ENCODE peak calls at places on chromosomes 4 and X, in four cellular contexts. O is right lobe of liver, Z is body of pancreas, J is Peyer's patch. L is an unnamed sample.

GRCh38 chr4:100311181-100311580 is 120.9 kb upstream of the DDIT4L start:
- DNase-seq in O (no peak), Z (no peak), J (no peak), L (no peak)

GRCh38 chrX:6279277-6279909 is 50.7 kb upstream of the NLGN4X start:
- DNase-seq in O (no peak), Z (no peak), J (no peak), L (no peak)

GRCh38 chr4:36900446-36900987 is 344.0 kb upstream of the NWD2 start:
- DNase-seq in O (no peak), Z (no peak), J (no peak), L (no peak)

GRCh38 chr4:24991015-24991414 is 39.7 kb downstream of the LGI2 start:
- DNase-seq in O (no peak), Z (no peak), J (no peak), L (no peak)

GRCh38 chr4:109690690-109691410 is 12.4 kb downstream of the CASP6 start:
- DNase-seq in O (no peak), Z (no peak), J (no peak), L (no peak)

GRCh38 chr4:73869130-73870055 is at the start of gene CXCL1:
- DNase-seq in O (no peak), Z (peak), J (peak), L (no peak)

GRCh38 chr4:27096142-27096824 is 235.6 kb downstream of the STIM2 start:
- DNase-seq in O (no peak), Z (no peak), J (no peak), L (no peak)

GRCh38 chr4:67465032-67465762 is 80.1 kb downstream of the CENPC start:
- DNase-seq in O (no peak), Z (peak), J (no peak), L (no peak)

GRCh38 chr4:42914937-42915336 is 22.4 kb downstream of the GRXCR1 start:
- DNase-seq in O (no peak), Z (no peak), J (no peak), L (no peak)

GRCh38 chr4:48420172-48420571 is 63.0 kb upstream of the SLC10A4 start:
- DNase-seq in O (no peak), Z (no peak), J (no peak), L (no peak)

GRCh38 chrX:107849747-107850478 is 24.2 kb downstream of the MID2 start:
- DNase-seq in O (no peak), Z (no peak), J (no peak), L (peak)

GRCh38 chrX:81662381-81662780 is 460.5 kb downstream of the SH3BGRL start:
- DNase-seq in O (no peak), Z (no peak), J (no peak), L (no peak)

GRCh38 chr4:143389543-143390195 is 53.0 kb downstream of the GAB1 start:
- DNase-seq in O (no peak), Z (no peak), J (no peak), L (no peak)

GRCh38 chr4:159071178-159071968 is 31.5 kb upstream of the RAPGEF2 start:
- DNase-seq in O (no peak), Z (no peak), J (no peak), L (no peak)

GRCh38 chr4:3720461-3720860 is 45.7 kb upstream of the ADRA2C start:
- DNase-seq in O (no peak), Z (no peak), J (no peak), L (no peak)

GRCh38 chrX:87663421-87663820 is 145.8 kb downstream of the KLHL4 start:
- DNase-seq in O (no peak), Z (no peak), J (no peak), L (no peak)

GRCh38 chrX:108036298-108036973 is 8.4 kb upstream of the VSIG1 start:
- DNase-seq in O (no peak), Z (no peak), J (no peak), L (no peak)

GRCh38 chr4:187598246-187598645 is 397.3 kb upstream of the ZFP42 start:
- DNase-seq in O (no peak), Z (no peak), J (no peak), L (no peak)

GRCh38 chr4:98113005-98113404 is 30.3 kb downstream of the STPG2 start:
- DNase-seq in O (no peak), Z (peak), J (no peak), L (peak)

GRCh38 chrX:122850326-122850725 is 333.8 kb upstream of the GRIA3 start:
- DNase-seq in O (no peak), Z (no peak), J (no peak), L (no peak)

GRCh38 chrX:103063918-103064434 is at the start of gene BEX1:
- DNase-seq in O (no peak), Z (peak), J (peak), L (peak)

GRCh38 chr4:140777894-140778293 is 21.7 kb upstream of the TBC1D9 start:
- DNase-seq in O (no peak), Z (no peak), J (no peak), L (no peak)

GRCh38 chr4:3399277-3400194 is 42.2 kb upstream of the HGFAC start:
- DNase-seq in O (peak), Z (no peak), J (no peak), L (no peak)

GRCh38 chrX:107935200-107935599 is 47.0 kb downstream of the TEX13B start:
- DNase-seq in O (no peak), Z (no peak), J (no peak), L (no peak)

GRCh38 chrX:20680998-20681397 is 414.3 kb upstream of the RPS6KA3 start:
- DNase-seq in O (no peak), Z (no peak), J (no peak), L (no peak)

DNA sequence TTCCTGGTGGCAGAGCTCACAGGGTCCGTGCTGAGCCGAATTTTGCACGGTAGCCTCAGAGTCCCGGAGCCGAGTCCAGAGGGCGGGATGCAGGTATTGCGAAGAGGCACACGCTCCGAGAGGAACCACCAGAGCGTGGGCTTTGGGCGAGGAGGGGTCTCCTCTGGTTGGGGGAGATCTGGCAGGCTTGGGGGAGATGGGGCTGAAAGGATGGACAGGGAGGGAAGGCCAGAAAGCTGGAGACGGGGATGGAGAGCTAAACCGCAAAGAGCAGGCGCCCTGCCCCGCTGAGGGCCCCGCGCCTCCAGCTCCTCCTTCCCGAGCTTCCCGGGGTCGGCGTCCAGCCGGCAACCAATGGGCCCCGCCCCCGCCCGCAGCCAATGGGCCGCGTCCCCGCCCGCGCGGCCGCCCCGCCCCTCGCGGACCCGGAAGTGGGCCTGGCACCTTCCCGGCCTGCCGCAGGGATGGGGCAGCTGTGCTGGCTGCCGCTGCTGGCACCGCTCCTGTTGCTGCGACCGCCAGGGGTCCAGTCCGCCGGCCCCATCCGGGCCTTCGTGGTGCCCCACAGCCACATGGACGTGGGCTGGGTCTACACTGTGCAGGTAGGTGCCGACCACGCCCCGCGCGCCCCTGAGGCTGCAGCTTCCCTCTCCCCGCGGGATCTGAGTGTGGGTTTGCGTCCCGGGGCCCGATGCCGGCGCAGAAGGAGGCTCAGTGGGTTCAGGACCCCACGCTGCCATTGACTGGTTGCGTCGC is at the start of gene MAN2B2:
- DNase-seq in O (peak), Z (peak), J (peak), L (peak)
- TF ChIP-seq POLR2A in O (peak), Z (peak), J (peak), L (peak)

GRCh38 chrX:311156-312129 is 7.2 kb downstream of the GTPBP6 start:
- DNase-seq in O (peak), Z (peak), J (no peak), L (peak)
- TF ChIP-seq POLR2A in O (no peak), Z (no peak), J (no peak), L (no peak)

DNA sequence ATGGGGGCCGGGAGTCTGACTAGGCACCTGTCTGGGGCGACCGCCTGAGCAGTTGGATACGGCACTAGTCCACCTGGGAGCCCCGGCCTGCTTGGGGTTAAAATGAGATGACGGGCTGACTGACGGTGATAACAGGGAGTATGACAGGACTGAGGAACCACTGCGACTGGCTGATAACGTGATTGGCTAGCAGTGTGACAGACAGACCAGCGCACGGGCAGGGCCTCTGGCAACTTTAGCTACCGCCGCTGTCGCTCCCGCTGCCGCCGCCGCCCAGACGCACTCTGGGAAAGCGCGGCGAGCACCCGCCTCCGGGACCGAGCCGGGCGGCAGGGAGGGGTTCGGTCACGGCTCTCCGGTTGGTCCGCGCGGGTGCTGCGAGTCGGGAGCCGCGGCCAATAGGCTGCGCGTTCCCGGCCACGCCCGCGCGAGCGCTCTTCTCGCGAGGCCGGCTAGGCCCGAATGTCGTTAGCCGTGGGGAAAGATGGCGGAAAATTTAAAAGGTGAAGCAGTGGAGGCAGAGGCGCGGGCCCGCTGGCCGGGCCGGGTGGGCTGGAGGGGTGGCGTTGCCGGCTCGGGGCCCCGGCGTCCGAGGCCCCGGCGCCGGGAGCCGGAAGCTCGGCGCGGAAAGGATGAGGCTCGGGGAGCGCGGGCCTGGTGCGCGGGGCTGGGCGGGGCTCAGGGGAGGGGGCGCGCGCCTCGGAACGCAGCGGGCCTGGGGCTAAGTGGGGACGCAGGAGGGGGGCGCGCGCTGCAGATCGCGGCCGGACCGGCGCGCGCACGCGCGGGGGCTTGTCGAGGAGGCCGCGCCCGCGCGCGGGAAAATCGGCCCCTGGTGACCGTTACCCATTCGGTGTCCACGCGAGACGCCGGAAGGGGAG is at the start of gene SUV39H1:
- DNase-seq in O (peak), Z (peak), J (peak), L (peak)
- TF ChIP-seq POLR2A in O (peak), Z (peak), J (peak), L (peak)

DNA sequence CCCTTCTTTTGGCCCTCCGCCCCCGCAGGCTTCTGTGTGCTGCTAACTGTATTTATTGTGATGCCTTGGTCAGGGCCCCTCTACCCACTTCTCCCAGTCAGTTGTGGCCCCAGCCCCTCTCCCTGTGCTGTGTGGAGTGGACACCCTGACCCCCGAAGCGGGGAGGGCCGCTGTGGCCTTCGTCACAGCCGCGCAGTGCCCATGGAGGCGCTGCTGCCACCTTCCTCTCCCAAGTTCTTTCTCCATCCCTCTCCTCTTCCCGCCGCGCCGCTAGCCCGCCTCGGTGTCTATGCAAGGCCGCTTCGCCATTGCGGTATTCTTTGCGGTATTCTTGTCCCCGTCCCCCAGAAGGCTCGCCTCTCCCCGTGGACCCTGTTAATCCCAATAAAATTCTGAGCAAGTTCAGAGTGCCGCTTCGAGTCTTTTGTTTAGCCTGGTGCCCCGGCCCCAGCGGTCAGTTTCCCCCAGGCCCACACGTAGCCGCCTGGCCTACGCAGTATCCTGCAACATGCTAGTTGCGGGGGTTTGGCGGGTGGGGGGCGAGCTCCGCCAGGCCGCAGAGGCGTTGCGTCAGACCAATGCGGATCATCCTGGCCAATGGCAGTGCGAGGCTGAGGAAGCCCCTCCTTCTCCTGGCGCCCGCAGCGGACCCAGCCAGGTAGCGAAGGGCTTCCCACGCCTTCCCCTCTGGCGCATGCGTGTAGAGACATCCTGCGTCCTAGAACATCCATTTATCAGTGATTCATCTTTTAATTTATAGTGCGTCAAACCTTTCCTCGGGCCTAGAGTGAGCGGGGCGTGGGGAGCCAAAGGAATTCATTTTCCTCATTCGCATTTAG is 5.6 kb upstream of the KANTR start:
- DNase-seq in O (peak), Z (peak), J (peak), L (peak)
- TF ChIP-seq POLR2A in O (no peak), Z (peak), J (no peak), L (no peak)

GRCh38 chr4:56907489-56908205 is at the start of gene REST:
- DNase-seq in O (peak), Z (peak), J (peak), L (peak)
- TF ChIP-seq POLR2A in O (peak), Z (peak), J (peak), L (peak)

GRCh38 chrX:65034641-65035450 is 58.6 kb upstream of the ZC4H2 start:
- DNase-seq in O (peak), Z (peak), J (peak), L (peak)
- TF ChIP-seq POLR2A in O (peak), Z (peak), J (peak), L (peak)

DNA sequence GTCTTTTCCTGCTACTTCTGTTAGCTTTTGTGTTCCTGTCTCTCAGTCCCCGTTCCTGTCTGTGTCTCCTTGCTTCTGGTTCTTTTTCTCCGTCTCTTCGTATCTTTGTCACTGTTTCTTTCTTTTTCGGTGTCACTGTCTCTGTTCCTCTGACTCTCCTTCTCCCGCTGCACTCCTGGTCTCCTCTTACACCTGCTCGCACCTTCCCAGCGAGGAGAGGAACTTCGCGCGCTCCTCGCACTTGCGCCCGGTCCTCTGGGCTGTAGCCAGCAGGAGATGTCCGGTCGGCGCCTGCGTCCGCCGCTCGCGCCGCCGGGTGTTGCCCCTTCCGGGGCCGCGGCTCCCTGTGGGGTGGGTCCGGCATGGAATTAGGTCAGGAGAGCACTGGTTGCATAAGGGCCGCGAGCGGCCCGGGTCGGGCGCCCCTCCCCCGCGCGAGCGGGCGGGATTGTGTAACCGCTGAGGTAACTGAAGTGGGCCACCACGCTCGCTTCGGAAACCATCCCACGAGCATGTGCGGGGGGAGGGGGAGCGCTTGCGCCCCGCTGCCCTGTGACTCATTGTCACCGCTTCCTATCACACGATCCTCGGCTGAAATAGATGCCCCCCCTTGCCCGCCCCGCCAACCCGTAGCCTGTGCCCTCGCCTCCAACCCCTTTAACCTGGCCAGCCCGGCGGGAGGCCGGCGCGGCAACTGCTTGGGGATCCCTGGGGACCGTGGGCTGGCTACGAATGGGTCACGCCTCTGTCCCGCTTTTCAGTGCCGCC is 1.6 kb downstream of the LONRF3 start:
- DNase-seq in O (peak), Z (peak), J (peak), L (peak)
- TF ChIP-seq POLR2A in O (peak), Z (peak), J (no peak), L (peak)

DNA sequence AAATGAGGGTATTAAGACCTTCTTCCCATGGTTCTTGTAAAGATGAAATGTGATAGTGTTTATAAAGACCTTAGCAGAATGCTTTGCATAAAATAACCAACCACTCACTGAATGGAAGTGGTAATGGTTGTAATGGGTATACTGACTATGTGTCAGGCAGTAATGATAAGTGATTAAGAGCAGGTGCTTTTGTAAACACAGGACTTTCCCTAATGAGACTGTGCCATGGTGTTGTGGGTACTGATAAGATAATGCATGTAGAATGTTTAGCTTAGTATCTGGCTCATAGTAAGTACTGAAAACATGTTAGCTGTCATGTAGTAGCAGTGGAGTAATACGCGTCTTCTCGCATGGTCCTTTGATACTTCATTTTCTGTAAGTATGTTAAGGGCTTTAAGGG is 6.9 kb downstream of the LSM6 start:
- DNase-seq in O (no peak), Z (no peak), J (no peak), L (no peak)
- TF ChIP-seq POLR2A in O (no peak), Z (no peak), J (no peak), L (no peak)

GRCh38 chr4:175614880-175615279 is 197.2 kb downstream of the GPM6A start:
- DNase-seq in O (no peak), Z (peak), J (no peak), L (no peak)
- TF ChIP-seq POLR2A in O (no peak), Z (no peak), J (no peak), L (no peak)

GRCh38 chrX:71534773-71535544 is 2.1 kb downstream of the OGT start:
- DNase-seq in O (no peak), Z (no peak), J (no peak), L (no peak)

GRCh38 chrX:71532078-71532752 is 689 bp upstream of the OGT start:
- DNase-seq in O (no peak), Z (peak), J (peak), L (peak)

GRCh38 chrX:71533850-71534515 is 1.1 kb downstream of the OGT start:
- DNase-seq in O (peak), Z (peak), J (peak), L (peak)

GRCh38 chrX:71533514-71533849 is 578 bp downstream of the OGT start:
- DNase-seq in O (no peak), Z (no peak), J (no peak), L (no peak)

DNA sequence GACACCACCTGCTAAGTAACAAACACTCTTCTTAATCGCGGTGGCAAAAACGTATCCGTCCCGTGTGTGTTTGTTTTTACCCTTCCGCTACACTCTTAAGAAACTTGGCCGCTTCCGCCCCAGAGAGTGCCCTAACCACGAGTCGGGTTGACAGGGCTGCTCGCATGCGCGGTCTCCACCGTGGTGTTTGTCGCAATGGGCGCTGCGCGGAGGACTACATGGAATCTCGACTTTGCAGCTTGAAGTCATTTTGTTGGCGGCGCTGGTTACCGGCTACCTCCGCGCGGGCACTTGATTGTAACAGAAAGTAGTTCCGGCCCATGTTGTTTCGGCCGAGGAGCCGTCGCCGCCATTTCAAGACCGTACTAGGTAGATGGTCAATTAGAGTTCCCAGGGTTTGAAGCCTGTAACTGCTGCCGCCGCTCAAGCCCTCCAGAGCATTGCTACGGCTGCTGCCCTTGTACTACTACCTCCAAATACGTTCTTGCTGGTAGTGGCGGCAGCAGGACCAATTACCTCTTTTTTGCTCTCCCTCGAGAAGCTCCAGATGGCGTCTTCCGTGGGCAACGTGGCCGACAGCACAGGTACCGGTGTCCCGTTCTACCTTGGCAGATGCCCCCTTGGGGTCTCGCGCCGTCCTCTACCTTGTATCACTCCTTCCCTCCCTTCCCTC is at the start of gene OGT:
- DNase-seq in O (peak), Z (peak), J (peak), L (peak)
- TF ChIP-seq POLR2A in O (peak), Z (peak), J (peak), L (peak)